ENCODE peak calls at places on chromosomes 4 and X, in nine cellular contexts. One of them, this sample, is unnamed.

GRCh38 chrX:131739823-131740222 is 195.9 kb downstream of the OR13H1 start:
- DNase-seq in A549: peak
- DNase-seq in breast epithelium: no peak
- DNase-seq in stomach: no peak
- DNase-seq in ovary: no peak
- DNase-seq in heart left ventricle: no peak
- DNase-seq in IMR-90: no peak
- DNase-seq in K562: no peak
- DNase-seq in sigmoid colon: no peak
- DNase-seq in this sample: no peak

GRCh38 chrX:136157187-136157586 is 9.9 kb downstream of the FHL1 start:
- DNase-seq in ovary: no peak
- DNase-seq in stomach: no peak
- DNase-seq in A549: no peak
- DNase-seq in breast epithelium: no peak
- DNase-seq in sigmoid colon: no peak
- DNase-seq in K562: no peak
- DNase-seq in heart left ventricle: no peak
- DNase-seq in IMR-90: no peak
- DNase-seq in this sample: no peak

GRCh38 chr4:184937030-184937710 is 81.1 kb upstream of the HELT start:
- DNase-seq in sigmoid colon: no peak
- DNase-seq in stomach: no peak
- DNase-seq in ovary: no peak
- DNase-seq in breast epithelium: no peak
- DNase-seq in A549: no peak
- DNase-seq in K562: no peak
- DNase-seq in IMR-90: no peak
- DNase-seq in heart left ventricle: no peak
- DNase-seq in this sample: no peak

GRCh38 chr4:174521800-174522182 is 497 bp downstream of the HPGD start:
- DNase-seq in IMR-90: no peak
- DNase-seq in breast epithelium: no peak
- DNase-seq in sigmoid colon: no peak
- DNase-seq in K562: peak
- DNase-seq in stomach: peak
- DNase-seq in A549: peak
- DNase-seq in ovary: no peak
- DNase-seq in heart left ventricle: no peak
- DNase-seq in this sample: peak

GRCh38 chr4:14967982-14968381 is 34.3 kb upstream of the CPEB2 start:
- DNase-seq in heart left ventricle: no peak
- DNase-seq in breast epithelium: no peak
- DNase-seq in IMR-90: no peak
- DNase-seq in stomach: no peak
- DNase-seq in K562: no peak
- DNase-seq in ovary: no peak
- DNase-seq in A549: no peak
- DNase-seq in sigmoid colon: no peak
- DNase-seq in this sample: no peak

GRCh38 chr4:140049024-140049923 is 104.7 kb downstream of the MAML3 start:
- DNase-seq in stomach: peak
- DNase-seq in ovary: peak
- DNase-seq in breast epithelium: no peak
- DNase-seq in sigmoid colon: peak
- DNase-seq in K562: no peak
- DNase-seq in heart left ventricle: peak
- DNase-seq in IMR-90: peak
- DNase-seq in A549: peak
- DNase-seq in this sample: peak

GRCh38 chrX:110657073-110657472 is 138.5 kb downstream of the CHRDL1 start:
- DNase-seq in breast epithelium: no peak
- DNase-seq in ovary: no peak
- DNase-seq in heart left ventricle: no peak
- DNase-seq in K562: no peak
- DNase-seq in stomach: no peak
- DNase-seq in sigmoid colon: no peak
- DNase-seq in A549: no peak
- DNase-seq in IMR-90: no peak
- DNase-seq in this sample: no peak

GRCh38 chrX:16320765-16321355 is 153.6 kb downstream of the MAGEB17 start:
- DNase-seq in A549: peak
- DNase-seq in IMR-90: peak
- DNase-seq in K562: no peak
- DNase-seq in breast epithelium: no peak
- DNase-seq in stomach: no peak
- DNase-seq in heart left ventricle: no peak
- DNase-seq in ovary: no peak
- DNase-seq in sigmoid colon: no peak
- DNase-seq in this sample: no peak

GRCh38 chr4:184599492-184600135 is 49.6 kb downstream of the CASP3 start:
- DNase-seq in sigmoid colon: no peak
- DNase-seq in breast epithelium: no peak
- DNase-seq in IMR-90: peak
- DNase-seq in heart left ventricle: no peak
- DNase-seq in K562: no peak
- DNase-seq in A549: no peak
- DNase-seq in stomach: no peak
- DNase-seq in ovary: no peak
- DNase-seq in this sample: no peak

GRCh38 chrX:47556045-47556623 is 4.9 kb upstream of the ARAF start:
- DNase-seq in breast epithelium: peak
- DNase-seq in A549: peak
- DNase-seq in sigmoid colon: peak
- DNase-seq in K562: peak
- DNase-seq in IMR-90: peak
- DNase-seq in heart left ventricle: peak
- DNase-seq in ovary: peak
- DNase-seq in stomach: peak
- DNase-seq in this sample: peak

GRCh38 chr4:26860922-26861433 is 337 bp downstream of the STIM2 start:
- DNase-seq in stomach: peak
- DNase-seq in sigmoid colon: peak
- DNase-seq in heart left ventricle: peak
- DNase-seq in breast epithelium: peak
- DNase-seq in A549: peak
- DNase-seq in IMR-90: peak
- DNase-seq in K562: no peak
- DNase-seq in ovary: peak
- DNase-seq in this sample: peak

GRCh38 chrX:36908801-36909403 is 99.3 kb upstream of the FAM47C start:
- DNase-seq in K562: peak
- DNase-seq in ovary: no peak
- DNase-seq in IMR-90: peak
- DNase-seq in sigmoid colon: no peak
- DNase-seq in stomach: no peak
- DNase-seq in A549: peak
- DNase-seq in heart left ventricle: no peak
- DNase-seq in breast epithelium: no peak
- DNase-seq in this sample: no peak

GRCh38 chr4:132737344-132737743 is 411.8 kb upstream of the PCDH10 start:
- DNase-seq in K562: no peak
- DNase-seq in A549: peak
- DNase-seq in IMR-90: no peak
- DNase-seq in stomach: no peak
- DNase-seq in sigmoid colon: no peak
- DNase-seq in breast epithelium: no peak
- DNase-seq in ovary: no peak
- DNase-seq in heart left ventricle: no peak
- DNase-seq in this sample: no peak

GRCh38 chrX:8279323-8279722 is 108.3 kb upstream of the VCX2 start:
- DNase-seq in K562: no peak
- DNase-seq in breast epithelium: no peak
- DNase-seq in IMR-90: no peak
- DNase-seq in ovary: no peak
- DNase-seq in stomach: no peak
- DNase-seq in sigmoid colon: no peak
- DNase-seq in A549: no peak
- DNase-seq in heart left ventricle: no peak
- DNase-seq in this sample: no peak

GRCh38 chr4:86921608-86922252 is 13.1 kb upstream of the AFF1 start:
- DNase-seq in heart left ventricle: no peak
- DNase-seq in breast epithelium: no peak
- DNase-seq in ovary: no peak
- DNase-seq in K562: no peak
- DNase-seq in A549: no peak
- DNase-seq in IMR-90: no peak
- DNase-seq in sigmoid colon: no peak
- DNase-seq in stomach: no peak
- DNase-seq in this sample: no peak

GRCh38 chr4:73137121-73137520 is 67.6 kb upstream of the COX18 start:
- DNase-seq in K562: no peak
- DNase-seq in sigmoid colon: no peak
- DNase-seq in breast epithelium: no peak
- DNase-seq in stomach: no peak
- DNase-seq in IMR-90: no peak
- DNase-seq in heart left ventricle: no peak
- DNase-seq in A549: no peak
- DNase-seq in ovary: no peak
- DNase-seq in this sample: no peak

GRCh38 chr4:73139991-73140390 is 70.5 kb upstream of the COX18 start:
- DNase-seq in breast epithelium: no peak
- DNase-seq in heart left ventricle: no peak
- DNase-seq in A549: no peak
- DNase-seq in sigmoid colon: no peak
- DNase-seq in stomach: no peak
- DNase-seq in K562: no peak
- DNase-seq in ovary: no peak
- DNase-seq in IMR-90: peak
- DNase-seq in this sample: no peak

GRCh38 chr4:73139245-73139644 is 69.7 kb upstream of the COX18 start:
- DNase-seq in ovary: no peak
- DNase-seq in heart left ventricle: no peak
- DNase-seq in sigmoid colon: no peak
- DNase-seq in breast epithelium: no peak
- DNase-seq in stomach: no peak
- DNase-seq in A549: no peak
- DNase-seq in IMR-90: no peak
- DNase-seq in K562: no peak
- DNase-seq in this sample: no peak

GRCh38 chr4:73142995-73143547 is 73.6 kb upstream of the COX18 start:
- DNase-seq in ovary: no peak
- DNase-seq in IMR-90: no peak
- DNase-seq in sigmoid colon: no peak
- DNase-seq in K562: no peak
- DNase-seq in stomach: no peak
- DNase-seq in breast epithelium: no peak
- DNase-seq in heart left ventricle: no peak
- DNase-seq in A549: no peak
- DNase-seq in this sample: no peak
- TF ChIP-seq CTCF in ovary: no peak
- TF ChIP-seq CTCF in IMR-90: peak
- TF ChIP-seq CTCF in sigmoid colon: no peak
- TF ChIP-seq CTCF in K562: no peak
- TF ChIP-seq CTCF in stomach: no peak
- TF ChIP-seq CTCF in breast epithelium: no peak
- TF ChIP-seq CTCF in heart left ventricle: peak
- TF ChIP-seq CTCF in A549: peak
- TF ChIP-seq CTCF in this sample: no peak

GRCh38 chrX:386768-387575 is at the start of gene PPP2R3B:
- DNase-seq in breast epithelium: peak
- DNase-seq in A549: peak
- DNase-seq in K562: peak
- DNase-seq in sigmoid colon: peak
- DNase-seq in ovary: peak
- DNase-seq in IMR-90: peak
- DNase-seq in heart left ventricle: peak
- DNase-seq in stomach: peak
- DNase-seq in this sample: peak
- TF ChIP-seq POLR2A in breast epithelium: no peak
- TF ChIP-seq POLR2A in A549: peak
- TF ChIP-seq POLR2A in K562: peak
- TF ChIP-seq POLR2A in sigmoid colon: peak
- TF ChIP-seq POLR2A in ovary: peak
- TF ChIP-seq POLR2A in IMR-90: peak
- TF ChIP-seq POLR2A in heart left ventricle: no peak
- TF ChIP-seq POLR2A in stomach: no peak
- TF ChIP-seq POLR2A in this sample: no peak

GRCh38 chr4:98113005-98113404 is 30.3 kb downstream of the STPG2 start:
- DNase-seq in heart left ventricle: no peak
- DNase-seq in A549: peak
- DNase-seq in breast epithelium: no peak
- DNase-seq in K562: no peak
- DNase-seq in stomach: no peak
- DNase-seq in IMR-90: peak
- DNase-seq in ovary: no peak
- DNase-seq in sigmoid colon: no peak
- DNase-seq in this sample: no peak
- TF ChIP-seq CTCF in heart left ventricle: peak
- TF ChIP-seq CTCF in A549: no peak
- TF ChIP-seq CTCF in breast epithelium: no peak
- TF ChIP-seq CTCF in K562: peak
- TF ChIP-seq CTCF in stomach: no peak
- TF ChIP-seq CTCF in IMR-90: peak
- TF ChIP-seq CTCF in ovary: no peak
- TF ChIP-seq CTCF in sigmoid colon: no peak
- TF ChIP-seq CTCF in this sample: no peak

GRCh38 chr4:150821641-150822040 is 193.4 kb downstream of the LRBA start:
- DNase-seq in ovary: no peak
- DNase-seq in IMR-90: peak
- DNase-seq in sigmoid colon: no peak
- DNase-seq in K562: no peak
- DNase-seq in stomach: no peak
- DNase-seq in breast epithelium: no peak
- DNase-seq in heart left ventricle: no peak
- DNase-seq in A549: no peak
- DNase-seq in this sample: no peak

GRCh38 chr4:150828159-150828558 is 186.9 kb downstream of the LRBA start:
- DNase-seq in ovary: no peak
- DNase-seq in IMR-90: no peak
- DNase-seq in K562: no peak
- DNase-seq in heart left ventricle: no peak
- DNase-seq in sigmoid colon: no peak
- DNase-seq in breast epithelium: no peak
- DNase-seq in stomach: no peak
- DNase-seq in A549: no peak
- DNase-seq in this sample: no peak

GRCh38 chr4:150822407-150822806 is 192.7 kb downstream of the LRBA start:
- DNase-seq in sigmoid colon: no peak
- DNase-seq in breast epithelium: no peak
- DNase-seq in stomach: no peak
- DNase-seq in A549: no peak
- DNase-seq in ovary: no peak
- DNase-seq in IMR-90: no peak
- DNase-seq in heart left ventricle: no peak
- DNase-seq in K562: no peak
- DNase-seq in this sample: no peak

GRCh38 chr4:150827226-150827625 is 187.9 kb downstream of the LRBA start:
- DNase-seq in A549: no peak
- DNase-seq in sigmoid colon: no peak
- DNase-seq in breast epithelium: no peak
- DNase-seq in IMR-90: no peak
- DNase-seq in heart left ventricle: no peak
- DNase-seq in K562: no peak
- DNase-seq in stomach: no peak
- DNase-seq in ovary: no peak
- DNase-seq in this sample: no peak

GRCh38 chr4:150826302-150826701 is 188.8 kb downstream of the LRBA start:
- DNase-seq in K562: no peak
- DNase-seq in breast epithelium: no peak
- DNase-seq in heart left ventricle: no peak
- DNase-seq in stomach: no peak
- DNase-seq in IMR-90: no peak
- DNase-seq in sigmoid colon: no peak
- DNase-seq in A549: no peak
- DNase-seq in ovary: no peak
- DNase-seq in this sample: no peak
- TF ChIP-seq POLR2A in K562: no peak
- TF ChIP-seq POLR2A in breast epithelium: no peak
- TF ChIP-seq POLR2A in heart left ventricle: no peak
- TF ChIP-seq POLR2A in stomach: no peak
- TF ChIP-seq POLR2A in IMR-90: no peak
- TF ChIP-seq POLR2A in sigmoid colon: no peak
- TF ChIP-seq POLR2A in A549: no peak
- TF ChIP-seq POLR2A in ovary: no peak
- TF ChIP-seq POLR2A in this sample: no peak

This sample was measured in testis.